ENCODE peak calls at places on chromosomes 3 and 15, in five cellular contexts. R, V, F, D and P are unnamed samples.

GRCh38 chr3:186510374-186511079 is 33.7 kb downstream of the CRYGS start:
- DNase-seq in F (no peak), R (no peak), V (no peak), D (no peak), P (no peak)

GRCh38 chr3:17783426-17783825 is 41.0 kb upstream of the TBC1D5 start:
- DNase-seq in D (no peak), F (no peak), V (no peak), R (no peak), P (no peak)

GRCh38 chr3:13263770-13264467 is 156.2 kb downstream of the NUP210 start:
- DNase-seq in F (peak; percentile 91), V (no peak), R (no peak), D (no peak), P (no peak)

GRCh38 chr3:126355777-126356372 is 1.3 kb downstream of the KLF15 start:
- DNase-seq in F (peak; percentile 94), D (no peak), R (peak; percentile 97), V (no peak), P (no peak)

GRCh38 chr15:45393851-45394250 is 15.5 kb upstream of the GATM start:
- DNase-seq in R (no peak), V (peak; percentile 28), F (peak; percentile 59), D (no peak), P (no peak)

GRCh38 chr15:40456299-40456712 is 14.5 kb upstream of the CHST14 start:
- DNase-seq in V (no peak), D (no peak), R (no peak), F (no peak), P (no peak)

GRCh38 chr15:72857331-72858065 is 73.9 kb upstream of the ADPGK start:
- DNase-seq in D (no peak), V (no peak), F (peak; percentile 3), R (no peak), P (no peak)

GRCh38 chr15:67105065-67105951 is 39.9 kb downstream of the SMAD3 start:
- DNase-seq in R (peak; percentile 37), D (peak; percentile 97), F (peak; percentile 93), V (peak; percentile 97), P (no peak)

GRCh38 chr15:81256916-81257315 is 60.2 kb downstream of the IL16 start:
- DNase-seq in D (no peak), F (no peak), R (no peak), V (peak; percentile 31), P (no peak)

GRCh38 chr3:77799280-77799679 is 759.4 kb downstream of the ROBO2 start:
- DNase-seq in F (no peak), D (no peak), R (no peak), V (no peak), P (no peak)

GRCh38 chr15:81294501-81294850 is 29.5 kb downstream of the STARD5 start:
- DNase-seq in F (no peak), D (no peak), V (no peak), R (no peak), P (peak; percentile 39)

GRCh38 chr15:81242778-81243177 is 46.1 kb downstream of the IL16 start:
- DNase-seq in F (no peak), R (no peak), D (no peak), V (no peak), P (no peak)

GRCh38 chr3:187044206-187044605 is 95.1 kb downstream of the RPL39L start:
- DNase-seq in R (no peak), V (no peak), F (no peak), D (no peak), P (no peak)

GRCh38 chr3:194397757-194398312 is 1.2 kb downstream of the GP5 start:
- DNase-seq in D (no peak), F (no peak), R (no peak), V (no peak), P (peak; percentile 23)

GRCh38 chr3:52398670-52399081 is 46.2 kb downstream of the SEMA3G start:
- DNase-seq in R (no peak), F (no peak), D (no peak), V (no peak), P (no peak)

GRCh38 chr3:71416868-71417267 is 166.7 kb downstream of the FOXP1 start:
- DNase-seq in V (peak; percentile 42), R (no peak), D (no peak), F (peak; percentile 34), P (peak; percentile 33)

GRCh38 chr3:118127992-118128391 is 906.7 kb downstream of the IGSF11 start:
- DNase-seq in F (no peak), V (no peak), R (no peak), D (no peak), P (no peak)

GRCh38 chr15:38864827-38865604 is 300.4 kb upstream of the RASGRP1 start:
- DNase-seq in D (peak; percentile 66), F (no peak), V (no peak), R (peak; percentile 70), P (no peak)

GRCh38 chr15:48603922-48604321 is 41.6 kb downstream of the FBN1 start:
- DNase-seq in V (no peak), F (no peak), D (no peak), R (no peak), P (no peak)

GRCh38 chr3:38084019-38084968 is 45.3 kb downstream of the DLEC1 start:
- DNase-seq in R (no peak), F (peak; percentile 12), D (peak; percentile 1), V (peak; percentile 22), P (peak; percentile 13)

GRCh38 chr3:48409291-48410201 is 20.3 kb downstream of the PLXNB1 start:
- DNase-seq in F (no peak), D (no peak), R (no peak), V (no peak), P (no peak)
- H3K27ac ChIP-seq in F (no peak overlapping the region), D (no peak overlapping the region), R (no peak overlapping the region), V (no peak overlapping the region), P (no peak overlapping the region)

GRCh38 chr3:170907519-170908234 is 760 bp downstream of the EIF5A2 start:
- DNase-seq in D (no peak), V (no peak), F (peak; percentile 9), R (no peak), P (no peak)

GRCh38 chr3:170909129-170909903 is 879 bp upstream of the EIF5A2 start:
- DNase-seq in R (no peak), V (peak; percentile 66), F (peak; percentile 69), D (peak; percentile 89), P (no peak)

GRCh38 chr3:170911051-170911450 is 2.6 kb upstream of the EIF5A2 start:
- DNase-seq in D (no peak), V (no peak), F (no peak), R (no peak), P (no peak)

GRCh38 chr3:170910542-170910941 is 2.1 kb upstream of the EIF5A2 start:
- DNase-seq in V (no peak), F (no peak), D (no peak), R (no peak), P (no peak)

DNA sequence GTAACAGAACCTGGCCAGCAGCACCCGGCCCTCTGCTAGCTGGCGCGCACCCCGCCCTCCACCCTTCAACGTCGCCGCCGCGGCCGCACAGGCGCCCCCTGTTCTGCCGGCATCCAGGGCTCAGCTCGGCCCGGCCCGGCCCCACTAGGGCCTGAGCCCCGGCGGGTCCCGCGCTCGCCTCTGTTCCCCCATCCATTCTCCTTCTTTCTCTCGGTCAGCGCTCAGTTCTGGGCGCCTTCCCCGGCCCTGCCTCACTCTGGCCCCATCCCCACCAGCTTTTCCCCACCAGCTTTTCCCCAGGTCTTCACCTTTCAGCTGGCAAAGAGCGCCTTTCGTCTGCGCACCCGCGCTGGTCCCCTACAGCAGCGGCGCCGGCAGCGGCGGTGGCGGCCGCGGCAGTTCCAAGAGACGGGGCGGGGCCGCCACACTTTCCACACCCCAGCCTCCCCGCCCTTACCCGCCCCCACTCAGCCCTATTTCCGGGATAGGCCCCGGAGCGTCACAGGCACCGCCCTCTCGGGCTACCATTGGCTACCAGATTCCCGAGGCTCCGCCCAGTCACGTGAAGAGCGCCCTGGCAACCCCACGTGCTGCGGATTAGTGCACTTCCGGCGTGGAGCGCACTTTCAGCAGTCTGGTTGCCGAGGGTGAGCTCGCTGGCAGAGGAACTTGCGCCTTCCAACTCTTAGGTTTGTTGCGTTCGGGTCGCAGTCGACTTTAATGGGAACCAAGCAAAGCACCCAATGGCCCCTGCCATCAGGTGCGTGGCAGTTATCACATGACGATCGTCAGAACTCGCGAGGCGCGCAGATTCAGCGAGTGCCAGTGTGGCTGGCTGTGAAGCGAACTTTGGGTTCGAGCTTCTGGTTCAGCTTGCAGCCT is at the start of gene EIF5A2:
- DNase-seq in F (peak; percentile 84), R (peak; percentile 94), D (peak; percentile 82), V (peak; percentile 93), P (peak; percentile 92)
- H3K4me3 ChIP-seq in F (peak within 1 kb of the TSS; percentile 82), R (peak within 1 kb of the TSS; percentile 84), D (peak within 1 kb of the TSS; percentile 80), V (peak within 1 kb of the TSS; percentile 70), P (peak within 1 kb of the TSS; percentile 59)

GRCh38 chr3:30077746-30078145 is 528.7 kb upstream of the TGFBR2 start:
- DNase-seq in F (no peak), R (no peak), D (no peak), V (no peak), P (no peak)
- H3K27ac ChIP-seq in F (no peak overlapping the region), R (no peak overlapping the region), D (no peak overlapping the region), V (no peak overlapping the region), P (no peak overlapping the region)

DNA sequence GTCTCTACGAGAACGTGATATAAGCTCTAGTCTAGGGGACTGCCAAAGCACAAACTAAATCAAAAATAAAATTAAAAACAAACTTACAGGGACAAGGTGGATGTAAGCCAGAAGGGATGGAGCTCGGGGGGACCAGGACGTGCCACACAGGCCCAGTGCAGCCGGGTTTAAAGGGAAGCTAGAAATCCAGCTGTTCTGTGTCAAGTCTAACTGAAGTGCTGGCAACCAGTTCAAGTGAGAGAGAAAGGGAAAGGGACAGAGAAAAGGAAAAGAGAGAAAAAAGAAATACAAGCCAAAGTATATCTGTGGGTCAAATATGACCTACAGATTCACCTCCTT is 62.5 kb downstream of the CHSY1 start:
- DNase-seq in R (no peak), F (no peak), V (no peak), D (no peak), P (no peak)
- H3K4me3 ChIP-seq in R (no peak overlapping the region), F (no peak overlapping the region), V (no peak overlapping the region), D (peak overlapping the region; percentile 60), P (no peak overlapping the region)

GRCh38 chr3:188177721-188178120 is 23.8 kb downstream of the LPP start:
- DNase-seq in R (no peak), D (no peak), F (no peak), V (no peak), P (no peak)
- H3K27ac ChIP-seq in R (no peak overlapping the region), D (no peak overlapping the region), F (no peak overlapping the region), V (peak overlapping the region; percentile 44), P (no peak overlapping the region)